ENCODE peak calls at places on chromosome 16, in nine cellular contexts. H, J, R, C, I, D, X, Z and Y are unnamed samples.

GRCh38 chr16:57701759-57702371 is 7.3 kb downstream of the DRC7 start:
- DNase-seq in D (no peak), C (no peak), Z (no peak), I (no peak), X (no peak), J (no peak), R (no peak), H (no peak), Y (no peak)

GRCh38 chr16:58629681-58630640 is at the start of gene CNOT1:
- DNase-seq in J (peak), X (peak), D (peak), R (peak), Z (peak), C (peak), H (peak), I (peak), Y (peak)

GRCh38 chr16:28218109-28218508 is 6.3 kb upstream of the XPO6 start:
- DNase-seq in C (peak), J (peak), X (peak), H (peak), R (peak), D (no peak), I (no peak), Z (peak), Y (no peak)

GRCh38 chr16:53967172-53967571 is 263.2 kb downstream of the FTO start:
- DNase-seq in C (no peak), H (no peak), X (no peak), Z (no peak), I (no peak), R (no peak), J (no peak), D (no peak), Y (no peak)

GRCh38 chr16:84661418-84662060 is 13.2 kb downstream of the KLHL36 start:
- DNase-seq in D (no peak), R (no peak), I (no peak), X (no peak), J (no peak), C (no peak), Z (no peak), H (no peak), Y (no peak)

GRCh38 chr16:87860553-87861299 is 8.6 kb downstream of the SLC7A5 start:
- DNase-seq in J (no peak), X (peak), D (no peak), Z (peak), R (peak), C (no peak), I (no peak), H (peak), Y (peak)

GRCh38 chr16:3182608-3183444 is 5.2 kb upstream of the OR1F1 start:
- DNase-seq in Z (peak), X (no peak), J (no peak), I (no peak), H (peak), C (peak), R (peak), D (no peak), Y (no peak)

GRCh38 chr16:8958344-8958808 is 5.3 kb downstream of the USP7 start:
- DNase-seq in J (no peak), H (peak), X (peak), D (peak), I (no peak), C (no peak), Z (peak), R (no peak), Y (no peak)

GRCh38 chr16:1989826-1990335 is at the start of gene SYNGR3:
- DNase-seq in I (no peak), C (peak), D (no peak), J (no peak), Z (no peak), R (no peak), X (peak), H (no peak), Y (no peak)

GRCh38 chr16:79964104-79964503 is 363.6 kb upstream of the MAF start:
- DNase-seq in Z (no peak), R (no peak), I (no peak), J (no peak), D (no peak), H (no peak), X (no peak), C (no peak), Y (no peak)